ENCODE peak calls at places on chromosomes 3 and 15, in nine cellular contexts. G is psoas muscle, J is stomach, E is AG10803, Z is fibroblast of the aortic adventitia, O is A549, I is cardiac fibroblast, X is foreskin fibroblast, L is bronchial epithelial cell. A is an unnamed sample.

GRCh38 chr3:151795276-151795675 is 18.6 kb upstream of the AADAC start:
- DNase-seq in X (peak; percentile 68), I (peak; percentile 85), E (peak; percentile 80), L (peak; percentile 95), G (no peak), Z (peak; percentile 89), O (peak; percentile 54), J (no peak), A (peak; percentile 70)

GRCh38 chr3:58047806-58048205 is 39.6 kb downstream of the FLNB start:
- DNase-seq in G (no peak), Z (peak; percentile 74), I (peak; percentile 92), L (no peak), E (peak; percentile 99), X (peak; percentile 82), J (no peak), O (no peak), A (peak; percentile 89)

GRCh38 chr3:152595975-152596832 is 238.7 kb upstream of the P2RY1 start:
- DNase-seq in O (no peak), G (no peak), J (peak; percentile 42), L (peak; percentile 18), I (peak; percentile 84), Z (peak; percentile 90), E (peak; percentile 87), X (peak; percentile 93), A (peak; percentile 93)

GRCh38 chr15:71921191-71921590 is 110.8 kb downstream of the NR2E3 start:
- DNase-seq in Z (no peak), X (no peak), G (no peak), I (no peak), O (no peak), L (peak; percentile 93), J (no peak), E (no peak), A (no peak)

GRCh38 chr3:52291508-52292181 is 4.0 kb downstream of the GLYCTK start:
- DNase-seq in O (no peak), J (no peak), G (no peak), E (no peak), L (no peak), I (no peak), X (peak; percentile 52), Z (peak; percentile 35), A (no peak)

GRCh38 chr3:64121750-64122311 is 98.5 kb upstream of the PSMD6 start:
- DNase-seq in O (no peak), Z (peak; percentile 51), X (no peak), I (no peak), E (no peak), J (no peak), G (no peak), L (no peak), A (no peak)

GRCh38 chr3:60250210-60250609 is 1001.0 kb downstream of the FHIT start:
- DNase-seq in O (no peak), J (no peak), I (no peak), X (no peak), G (no peak), L (no peak), E (peak; percentile 24), Z (peak; percentile 39), A (no peak)

GRCh38 chr15:28975766-28976179 is 90.0 kb downstream of the APBA2 start:
- DNase-seq in E (peak; percentile 6), J (no peak), L (peak; percentile 49), X (peak; percentile 77), Z (peak; percentile 25), I (peak; percentile 66), G (no peak), O (peak; percentile 69), A (peak; percentile 59)

GRCh38 chr15:95346856-95347255 is 983.6 kb upstream of the NR2F2 start:
- DNase-seq in G (no peak), E (no peak), O (no peak), X (no peak), Z (no peak), I (no peak), L (no peak), J (no peak), A (no peak)

GRCh38 chr3:103629391-103629790 is 1194.6 kb downstream of the ZPLD1 start:
- DNase-seq in G (no peak), I (no peak), J (no peak), L (peak; percentile 10), X (no peak), E (no peak), O (no peak), Z (no peak), A (no peak)

GRCh38 chr15:29821416-29822099 is 710 bp downstream of the TJP1 start:
- DNase-seq in Z (peak; percentile 77), J (peak; percentile 84), I (peak; percentile 83), L (peak; percentile 87), G (peak; percentile 65), E (peak; percentile 71), X (peak; percentile 90), O (peak; percentile 89), A (peak; percentile 86)

GRCh38 chr3:48466386-48467109 is 20.0 kb downstream of the ATRIP start:
- DNase-seq in Z (no peak), G (no peak), L (no peak), X (peak; percentile 32), E (peak; percentile 9), I (peak; percentile 7), O (no peak), J (peak; percentile 66), A (no peak)

GRCh38 chr15:79933245-79933644 is 36.4 kb upstream of the MTHFS start:
- DNase-seq in L (no peak), I (no peak), J (no peak), E (peak; percentile 3), O (no peak), X (no peak), Z (peak; percentile 47), G (no peak), A (no peak)

GRCh38 chr15:100919481-100920405 is 586 bp downstream of the LRRK1 start:
- DNase-seq in X (peak; percentile 63), G (peak; percentile 36), L (no peak), E (peak; percentile 27), Z (no peak), O (peak; percentile 38), J (no peak), I (peak; percentile 32), A (peak; percentile 20)

GRCh38 chr3:151579571-151580270 is 118.9 kb upstream of the IGSF10 start:
- DNase-seq in Z (peak; percentile 93), O (no peak), E (peak; percentile 94), I (peak; percentile 61), G (peak; percentile 33), L (no peak), J (no peak), X (peak; percentile 35), A (peak; percentile 38)

GRCh38 chr3:107737909-107738308 is 215.1 kb downstream of the BBX start:
- DNase-seq in G (no peak), I (no peak), Z (no peak), X (no peak), J (no peak), O (no peak), L (no peak), E (no peak), A (no peak)

GRCh38 chr3:53780171-53780570 is 66.0 kb downstream of the CHDH start:
- DNase-seq in O (no peak), E (peak; percentile 14), I (no peak), G (no peak), Z (peak; percentile 44), X (peak; percentile 19), J (no peak), L (peak; percentile 10), A (no peak)

GRCh38 chr15:74302821-74303359 is 64.6 kb downstream of the CYP11A1 start:
- DNase-seq in G (no peak), E (no peak), Z (peak; percentile 45), X (peak; percentile 46), J (peak; percentile 46), O (peak; percentile 38), I (peak; percentile 44), L (peak; percentile 20), A (peak; percentile 25)

GRCh38 chr3:12948891-12949711 is 107.7 kb upstream of the RPL32 start:
- DNase-seq in E (peak; percentile 77), G (no peak), I (peak; percentile 36), J (no peak), O (no peak), L (peak; percentile 70), X (peak; percentile 71), Z (peak; percentile 24), A (peak; percentile 33)
- TF ChIP-seq CTCF in E (peak; percentile 37), G (no peak), I (peak; percentile 2), J (no peak), O (no peak), L (peak; percentile 15), X (peak; percentile 11), Z (no peak), A (no peak)

GRCh38 chr3:139935071-139935865 is at the start of gene CLSTN2:
- DNase-seq in J (peak; percentile 38), Z (peak; percentile 4), X (peak; percentile 56), E (peak; percentile 7), O (peak; percentile 31), L (peak; percentile 20), G (peak; percentile 79), I (peak; percentile 25), A (peak; percentile 35)

GRCh38 chr3:139930201-139930600 is 4.8 kb upstream of the CLSTN2 start:
- DNase-seq in I (no peak), G (no peak), E (no peak), J (no peak), O (no peak), X (no peak), Z (peak; percentile 62), L (no peak), A (no peak)

GRCh38 chr3:139937674-139938279 is 2.8 kb downstream of the CLSTN2 start:
- DNase-seq in X (peak; percentile 72), O (peak; percentile 15), E (peak; percentile 49), J (peak; percentile 36), L (peak; percentile 51), I (peak; percentile 66), Z (peak; percentile 58), G (peak; percentile 40), A (peak; percentile 47)

GRCh38 chr3:139935866-139936817 is 1.2 kb downstream of the CLSTN2 start:
- DNase-seq in E (no peak), G (peak; percentile 39), X (peak; percentile 28), I (peak; percentile 3), L (no peak), O (no peak), J (peak; percentile 26), Z (no peak), A (peak; percentile 14)

GRCh38 chr3:139934557-139935070 is 371 bp upstream of the CLSTN2 start:
- DNase-seq in E (no peak), Z (no peak), X (peak; percentile 21), L (peak; percentile 31), J (no peak), G (peak; percentile 66), I (peak; percentile 10), O (peak; percentile 37), A (peak; percentile 15)
- TF ChIP-seq CTCF in E (peak; percentile 6), Z (no peak), X (no peak), L (peak; percentile 46), J (no peak), G (peak; percentile 10), I (no peak), O (no peak), A (peak; percentile 53)

DNA sequence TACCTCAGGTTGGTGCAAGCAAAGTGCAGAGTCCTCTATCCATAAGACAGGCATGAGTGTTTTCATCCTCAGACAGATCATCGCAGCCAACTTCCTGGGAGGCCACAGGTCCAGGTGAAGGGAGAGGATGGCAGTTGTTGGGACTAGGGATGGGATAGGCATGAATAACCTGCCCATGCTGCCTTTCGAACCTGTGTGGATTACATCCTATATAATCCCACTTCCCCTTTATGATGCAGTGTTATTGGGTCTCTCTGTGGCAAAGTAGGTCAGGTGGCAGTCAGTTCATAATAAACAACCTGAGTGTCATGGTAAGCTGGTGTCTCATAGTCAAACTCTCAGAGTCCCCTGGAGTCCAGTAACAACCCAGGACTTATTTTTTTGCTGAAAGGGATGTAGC is 40.4 kb downstream of the CCR3 start:
- DNase-seq in E (no peak), X (no peak), L (no peak), O (no peak), Z (no peak), G (no peak), I (no peak), J (no peak), A (no peak)
- TF ChIP-seq CTCF in E (no peak), X (no peak), L (no peak), O (no peak), Z (no peak), G (no peak), I (no peak), J (no peak), A (no peak)

GRCh38 chr3:46717447-46718231 is at the start of gene PRSS50:
- DNase-seq in Z (no peak), I (no peak), O (no peak), X (no peak), L (no peak), E (no peak), G (no peak), J (peak; percentile 21), A (no peak)
- TF ChIP-seq CTCF in Z (no peak), I (no peak), O (peak; percentile 13), X (peak; percentile 22), L (peak; percentile 35), E (peak; percentile 7), G (no peak), J (no peak), A (peak; percentile 27)